ENCODE peak calls at places on chromosomes 3 and 15, in six cellular contexts. One of them, this sample, is unnamed.

GRCh38 chr15:69156726-69157381 is 3.6 kb upstream of the GLCE start:
- DNase-seq in neural progenitor cell: no peak
- DNase-seq in GM23248: no peak
- DNase-seq in endodermal cell: no peak
- DNase-seq in OCI-LY7: no peak
- DNase-seq in CD8-positive, alpha-beta T cell: no peak
- DNase-seq in this sample: no peak

GRCh38 chr15:50710585-50710984 is 24.0 kb upstream of the TRPM7 start:
- DNase-seq in CD8-positive, alpha-beta T cell: no peak
- DNase-seq in endodermal cell: no peak
- DNase-seq in GM23248: no peak
- DNase-seq in OCI-LY7: no peak
- DNase-seq in neural progenitor cell: no peak
- DNase-seq in this sample: no peak

GRCh38 chr15:40358492-40359353 is 704 bp downstream of the DISP2 start:
- DNase-seq in neural progenitor cell: no peak
- DNase-seq in OCI-LY7: peak
- DNase-seq in GM23248: no peak
- DNase-seq in endodermal cell: no peak
- DNase-seq in CD8-positive, alpha-beta T cell: peak
- DNase-seq in this sample: no peak

GRCh38 chr3:122416966-122417365 is 1.1 kb upstream of the WDR5B start:
- DNase-seq in GM23248: peak
- DNase-seq in OCI-LY7: peak
- DNase-seq in endodermal cell: no peak
- DNase-seq in CD8-positive, alpha-beta T cell: no peak
- DNase-seq in neural progenitor cell: peak
- DNase-seq in this sample: no peak

GRCh38 chr15:68770206-68770605 is 50.5 kb downstream of the ANP32A start:
- DNase-seq in GM23248: no peak
- DNase-seq in neural progenitor cell: no peak
- DNase-seq in OCI-LY7: no peak
- DNase-seq in endodermal cell: no peak
- DNase-seq in CD8-positive, alpha-beta T cell: no peak
- DNase-seq in this sample: no peak

GRCh38 chr3:178966299-178967183 is 105.1 kb downstream of the ZMAT3 start:
- DNase-seq in OCI-LY7: peak
- DNase-seq in CD8-positive, alpha-beta T cell: no peak
- DNase-seq in neural progenitor cell: no peak
- DNase-seq in endodermal cell: no peak
- DNase-seq in GM23248: peak
- DNase-seq in this sample: no peak

GRCh38 chr3:34807611-34808010 is 831.7 kb upstream of the ARPP21 start:
- DNase-seq in endodermal cell: no peak
- DNase-seq in CD8-positive, alpha-beta T cell: no peak
- DNase-seq in GM23248: no peak
- DNase-seq in OCI-LY7: no peak
- DNase-seq in neural progenitor cell: peak
- DNase-seq in this sample: no peak

GRCh38 chr3:16124636-16125035 is 49.8 kb upstream of the GALNT15 start:
- DNase-seq in endodermal cell: no peak
- DNase-seq in GM23248: peak
- DNase-seq in OCI-LY7: no peak
- DNase-seq in CD8-positive, alpha-beta T cell: no peak
- DNase-seq in neural progenitor cell: no peak
- DNase-seq in this sample: peak

GRCh38 chr15:52261498-52262242 is 33.9 kb downstream of the MYO5C start:
- DNase-seq in endodermal cell: peak
- DNase-seq in CD8-positive, alpha-beta T cell: no peak
- DNase-seq in OCI-LY7: peak
- DNase-seq in GM23248: peak
- DNase-seq in neural progenitor cell: peak
- DNase-seq in this sample: no peak

GRCh38 chr3:192514081-192514753 is 213.1 kb downstream of the FGF12 start:
- DNase-seq in neural progenitor cell: peak
- DNase-seq in endodermal cell: peak
- DNase-seq in CD8-positive, alpha-beta T cell: no peak
- DNase-seq in GM23248: peak
- DNase-seq in OCI-LY7: no peak
- DNase-seq in this sample: no peak

GRCh38 chr15:74277245-74277644 is 41.1 kb downstream of the CCDC33 start:
- DNase-seq in GM23248: no peak
- DNase-seq in OCI-LY7: no peak
- DNase-seq in endodermal cell: no peak
- DNase-seq in neural progenitor cell: no peak
- DNase-seq in CD8-positive, alpha-beta T cell: no peak
- DNase-seq in this sample: no peak

GRCh38 chr15:83380026-83380425 is 67.1 kb upstream of the SH3GL3 start:
- DNase-seq in OCI-LY7: no peak
- DNase-seq in CD8-positive, alpha-beta T cell: no peak
- DNase-seq in neural progenitor cell: no peak
- DNase-seq in GM23248: peak
- DNase-seq in endodermal cell: no peak
- DNase-seq in this sample: peak

GRCh38 chr3:171307988-171308387 is 152.2 kb downstream of the TNIK start:
- DNase-seq in CD8-positive, alpha-beta T cell: no peak
- DNase-seq in GM23248: no peak
- DNase-seq in OCI-LY7: no peak
- DNase-seq in endodermal cell: no peak
- DNase-seq in neural progenitor cell: no peak
- DNase-seq in this sample: no peak

GRCh38 chr3:194521514-194522260 is 34.9 kb upstream of the ATP13A3 start:
- DNase-seq in endodermal cell: no peak
- DNase-seq in GM23248: peak
- DNase-seq in OCI-LY7: no peak
- DNase-seq in CD8-positive, alpha-beta T cell: no peak
- DNase-seq in neural progenitor cell: no peak
- DNase-seq in this sample: no peak

GRCh38 chr15:62779041-62779810 is 263.3 kb upstream of the TPM1 start:
- DNase-seq in OCI-LY7: no peak
- DNase-seq in neural progenitor cell: no peak
- DNase-seq in CD8-positive, alpha-beta T cell: no peak
- DNase-seq in GM23248: peak
- DNase-seq in endodermal cell: no peak
- DNase-seq in this sample: no peak

GRCh38 chr3:98733055-98733777 is 29.9 kb upstream of the ST3GAL6 start:
- DNase-seq in CD8-positive, alpha-beta T cell: no peak
- DNase-seq in GM23248: peak
- DNase-seq in endodermal cell: no peak
- DNase-seq in OCI-LY7: no peak
- DNase-seq in neural progenitor cell: peak
- DNase-seq in this sample: no peak

GRCh38 chr3:123143669-123144411 is 57.9 kb upstream of the SEC22A start:
- DNase-seq in neural progenitor cell: peak
- DNase-seq in OCI-LY7: no peak
- DNase-seq in GM23248: peak
- DNase-seq in CD8-positive, alpha-beta T cell: no peak
- DNase-seq in endodermal cell: peak
- DNase-seq in this sample: no peak

GRCh38 chr3:59563966-59564365 is 514.1 kb upstream of the CFAP20DC start:
- DNase-seq in GM23248: peak
- DNase-seq in endodermal cell: no peak
- DNase-seq in OCI-LY7: no peak
- DNase-seq in neural progenitor cell: no peak
- DNase-seq in CD8-positive, alpha-beta T cell: no peak
- DNase-seq in this sample: no peak

GRCh38 chr3:10703875-10704274 is 112.2 kb upstream of the SLC6A11 start:
- DNase-seq in neural progenitor cell: peak
- DNase-seq in endodermal cell: peak
- DNase-seq in CD8-positive, alpha-beta T cell: no peak
- DNase-seq in OCI-LY7: peak
- DNase-seq in GM23248: peak
- DNase-seq in this sample: peak

GRCh38 chr15:84840741-84841429 is 23.7 kb downstream of the ALPK3 start:
- DNase-seq in endodermal cell: no peak
- DNase-seq in GM23248: peak
- DNase-seq in OCI-LY7: no peak
- DNase-seq in neural progenitor cell: no peak
- DNase-seq in CD8-positive, alpha-beta T cell: no peak
- DNase-seq in this sample: no peak

GRCh38 chr3:55000546-55000945 is 72.7 kb upstream of the LRTM1 start:
- DNase-seq in neural progenitor cell: no peak
- DNase-seq in endodermal cell: no peak
- DNase-seq in GM23248: peak
- DNase-seq in CD8-positive, alpha-beta T cell: no peak
- DNase-seq in OCI-LY7: no peak
- DNase-seq in this sample: no peak

GRCh38 chr3:189909139-189909538 is 211.6 kb downstream of the P3H2 start:
- DNase-seq in OCI-LY7: no peak
- DNase-seq in GM23248: no peak
- DNase-seq in CD8-positive, alpha-beta T cell: no peak
- DNase-seq in endodermal cell: no peak
- DNase-seq in neural progenitor cell: no peak
- DNase-seq in this sample: no peak

GRCh38 chr3:87082806-87083440 is 92.0 kb upstream of the VGLL3 start:
- DNase-seq in endodermal cell: peak
- DNase-seq in CD8-positive, alpha-beta T cell: no peak
- DNase-seq in GM23248: peak
- DNase-seq in OCI-LY7: peak
- DNase-seq in neural progenitor cell: peak
- DNase-seq in this sample: no peak

GRCh38 chr15:47443839-47444238 is 273.5 kb upstream of the SEMA6D start:
- DNase-seq in OCI-LY7: no peak
- DNase-seq in endodermal cell: no peak
- DNase-seq in CD8-positive, alpha-beta T cell: no peak
- DNase-seq in GM23248: no peak
- DNase-seq in neural progenitor cell: no peak
- DNase-seq in this sample: peak

GRCh38 chr3:194148383-194148782 is 12.4 kb downstream of the HES1 start:
- DNase-seq in OCI-LY7: no peak
- DNase-seq in CD8-positive, alpha-beta T cell: no peak
- DNase-seq in neural progenitor cell: no peak
- DNase-seq in GM23248: no peak
- DNase-seq in endodermal cell: no peak
- DNase-seq in this sample: no peak

GRCh38 chr3:106328224-106328623 is 459.4 kb upstream of the CBLB start:
- DNase-seq in OCI-LY7: no peak
- DNase-seq in GM23248: no peak
- DNase-seq in neural progenitor cell: no peak
- DNase-seq in endodermal cell: no peak
- DNase-seq in CD8-positive, alpha-beta T cell: no peak
- DNase-seq in this sample: no peak

GRCh38 chr3:45817788-45818523 is 21.6 kb upstream of the SLC6A20 start:
- DNase-seq in CD8-positive, alpha-beta T cell: no peak
- DNase-seq in neural progenitor cell: no peak
- DNase-seq in OCI-LY7: no peak
- DNase-seq in GM23248: peak
- DNase-seq in endodermal cell: no peak
- DNase-seq in this sample: peak

GRCh38 chr15:56934269-56934668 is 15.8 kb downstream of the TCF12 start:
- DNase-seq in endodermal cell: no peak
- DNase-seq in GM23248: peak
- DNase-seq in OCI-LY7: no peak
- DNase-seq in CD8-positive, alpha-beta T cell: no peak
- DNase-seq in neural progenitor cell: no peak
- DNase-seq in this sample: peak

GRCh38 chr3:100449214-100449613 is 43.2 kb upstream of the TMEM45A start:
- DNase-seq in CD8-positive, alpha-beta T cell: no peak
- DNase-seq in GM23248: no peak
- DNase-seq in OCI-LY7: no peak
- DNase-seq in endodermal cell: no peak
- DNase-seq in neural progenitor cell: no peak
- DNase-seq in this sample: no peak

GRCh38 chr15:80953953-80954778 is 35.5 kb downstream of the MESD start:
- DNase-seq in CD8-positive, alpha-beta T cell: peak
- DNase-seq in neural progenitor cell: peak
- DNase-seq in endodermal cell: peak
- DNase-seq in GM23248: no peak
- DNase-seq in OCI-LY7: no peak
- DNase-seq in this sample: no peak
- H3K27ac ChIP-seq in CD8-positive, alpha-beta T cell: no peak
- H3K27ac ChIP-seq in neural progenitor cell: no peak
- H3K27ac ChIP-seq in endodermal cell: no peak
- H3K27ac ChIP-seq in GM23248: no peak
- H3K27ac ChIP-seq in OCI-LY7: no peak
- H3K27ac ChIP-seq in this sample: no peak

GRCh38 chr15:77734306-77734705 is 101.6 kb upstream of the LINGO1 start:
- DNase-seq in neural progenitor cell: no peak
- DNase-seq in CD8-positive, alpha-beta T cell: no peak
- DNase-seq in endodermal cell: no peak
- DNase-seq in GM23248: no peak
- DNase-seq in OCI-LY7: no peak
- DNase-seq in this sample: no peak
- H3K27ac ChIP-seq in neural progenitor cell: no peak
- H3K27ac ChIP-seq in CD8-positive, alpha-beta T cell: no peak
- H3K27ac ChIP-seq in endodermal cell: no peak
- H3K27ac ChIP-seq in GM23248: no peak
- H3K27ac ChIP-seq in OCI-LY7: no peak
- H3K27ac ChIP-seq in this sample: no peak

GRCh38 chr3:32958509-32958908 is 7.1 kb downstream of the CCR4 start:
- DNase-seq in CD8-positive, alpha-beta T cell: no peak
- DNase-seq in endodermal cell: no peak
- DNase-seq in OCI-LY7: no peak
- DNase-seq in neural progenitor cell: no peak
- DNase-seq in GM23248: no peak
- DNase-seq in this sample: peak

GRCh38 chr3:32960404-32961160 is 9.1 kb downstream of the CCR4 start:
- DNase-seq in CD8-positive, alpha-beta T cell: no peak
- DNase-seq in GM23248: no peak
- DNase-seq in OCI-LY7: no peak
- DNase-seq in endodermal cell: no peak
- DNase-seq in neural progenitor cell: no peak
- DNase-seq in this sample: no peak

GRCh38 chr3:32959370-32959769 is 7.9 kb downstream of the CCR4 start:
- DNase-seq in neural progenitor cell: peak
- DNase-seq in GM23248: no peak
- DNase-seq in CD8-positive, alpha-beta T cell: no peak
- DNase-seq in OCI-LY7: no peak
- DNase-seq in endodermal cell: peak
- DNase-seq in this sample: no peak

GRCh38 chr3:32963871-32964270 is 12.4 kb downstream of the CCR4 start:
- DNase-seq in OCI-LY7: no peak
- DNase-seq in CD8-positive, alpha-beta T cell: no peak
- DNase-seq in GM23248: no peak
- DNase-seq in endodermal cell: no peak
- DNase-seq in neural progenitor cell: no peak
- DNase-seq in this sample: peak

GRCh38 chr3:32961189-32961715 is 9.8 kb downstream of the CCR4 start:
- DNase-seq in CD8-positive, alpha-beta T cell: no peak
- DNase-seq in neural progenitor cell: no peak
- DNase-seq in OCI-LY7: no peak
- DNase-seq in endodermal cell: no peak
- DNase-seq in GM23248: no peak
- DNase-seq in this sample: no peak
- H3K27ac ChIP-seq in CD8-positive, alpha-beta T cell: no peak
- H3K27ac ChIP-seq in neural progenitor cell: no peak
- H3K27ac ChIP-seq in OCI-LY7: no peak
- H3K27ac ChIP-seq in endodermal cell: no peak
- H3K27ac ChIP-seq in GM23248: no peak
- H3K27ac ChIP-seq in this sample: no peak

DNA sequence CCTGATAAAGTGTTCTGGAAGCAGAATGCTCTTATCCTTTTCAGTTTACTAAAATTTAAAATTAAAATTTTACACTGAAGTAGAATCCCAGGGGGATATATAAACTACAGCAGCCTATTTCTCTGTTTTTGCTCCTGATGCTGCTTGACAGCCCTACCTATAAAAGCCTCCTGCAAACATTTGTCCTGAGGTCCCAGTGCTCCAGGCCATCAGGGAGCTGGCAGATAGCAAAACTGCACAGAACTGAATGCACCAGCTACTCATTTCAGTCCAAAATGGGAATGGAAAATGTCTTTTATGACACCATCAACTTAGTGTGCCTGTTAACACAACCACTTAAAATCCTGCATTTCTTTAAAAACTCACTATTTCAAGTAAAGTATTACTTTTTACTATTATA is 50.1 kb downstream of the FRMD5 start:
- DNase-seq in endodermal cell: no peak
- DNase-seq in GM23248: no peak
- DNase-seq in CD8-positive, alpha-beta T cell: no peak
- DNase-seq in neural progenitor cell: no peak
- DNase-seq in OCI-LY7: no peak
- DNase-seq in this sample: no peak
- H3K27ac ChIP-seq in endodermal cell: no peak
- H3K27ac ChIP-seq in GM23248: no peak
- H3K27ac ChIP-seq in CD8-positive, alpha-beta T cell: no peak
- H3K27ac ChIP-seq in neural progenitor cell: no peak
- H3K27ac ChIP-seq in OCI-LY7: no peak
- H3K27ac ChIP-seq in this sample: no peak

This sample was measured in epithelial cell of prostate.